ENCODE peak calls at places on chromosomes 11 and 22, in ten cellular contexts. B, E, C, W, M, F, U, J, D and N are unnamed samples. For H3K9me2 and H3K36me3, the result is how much of the 10 kb centered on the place peaks cover.

GRCh38 chr11:118581057-118581456 is 8.8 kb downstream of the ARCN1 start:
- DNase-seq in B (no peak), J (no peak), E (no peak), U (no peak), W (no peak), M (no peak), F (no peak), C (no peak), D (no peak), N (no peak)

GRCh38 chr11:126403039-126403438 is 47.6 kb downstream of the ST3GAL4 start:
- DNase-seq in J (no peak), C (no peak), D (no peak), U (peak), M (no peak), B (no peak), E (peak), F (peak), W (no peak), N (peak)

GRCh38 chr11:59510917-59511589 is at the start of gene OR4D9:
- DNase-seq in W (no peak), U (no peak), J (no peak), M (no peak), C (no peak), B (no peak), E (no peak), D (no peak), F (no peak), N (no peak)

GRCh38 chr22:22818202-22818538 is 69.4 kb upstream of the IGLL5 start:
- DNase-seq in M (no peak), J (no peak), D (no peak), E (no peak), F (no peak), W (no peak), B (no peak), C (no peak), U (no peak), N (no peak)

GRCh38 chr22:41252365-41252764 is 11.6 kb upstream of the CHADL start:
- DNase-seq in J (no peak), W (no peak), D (no peak), E (no peak), M (no peak), B (no peak), C (no peak), F (no peak), U (no peak), N (no peak)

GRCh38 chr11:69014084-69014935 is 1.3 kb upstream of the MRGPRF start:
- DNase-seq in M (no peak), C (peak), B (no peak), J (peak), U (peak), F (no peak), E (peak), D (no peak), W (no peak), N (no peak)

GRCh38 chr11:126917531-126918204 is 82.9 kb downstream of the KIRREL3 start:
- DNase-seq in W (no peak), M (no peak), C (no peak), U (no peak), B (no peak), J (peak), E (peak), F (peak), D (no peak), N (peak)

GRCh38 chr22:19483481-19484244 is 3.9 kb downstream of the CDC45 start:
- DNase-seq in F (peak), B (no peak), D (no peak), U (no peak), E (no peak), W (no peak), C (no peak), J (peak), M (no peak), N (no peak)

GRCh38 chr11:6259638-6260019 is at the start of gene CCKBR:
- DNase-seq in F (no peak), J (no peak), M (no peak), B (no peak), E (peak), C (peak), W (no peak), D (no peak), U (peak), N (no peak)

GRCh38 chr11:117588166-117588810 is 208.7 kb downstream of the DSCAML1 start:
- DNase-seq in W (no peak), M (no peak), J (no peak), D (peak), B (no peak), C (no peak), E (no peak), U (no peak), F (no peak), N (no peak)

GRCh38 chr11:38323961-38324761 is 1726.1 kb upstream of the RAG2 start:
- DNase-seq in W (no peak), F (peak), E (no peak), D (no peak), J (no peak), C (no peak), U (no peak), M (peak), B (no peak), N (no peak)

GRCh38 chr22:46833228-46833627 is 70.8 kb downstream of the TBC1D22A start:
- DNase-seq in M (no peak), D (peak), E (peak), U (peak), F (no peak), J (peak), B (peak), C (no peak), W (peak), N (no peak)

GRCh38 chr11:64339754-64340408 is at the start of gene CCDC88B:
- DNase-seq in E (peak), J (no peak), B (no peak), D (peak), W (peak), U (no peak), F (no peak), C (no peak), M (peak), N (no peak)

GRCh38 chr11:102256251-102256650 is 61.0 kb upstream of the BIRC3 start:
- DNase-seq in B (no peak), M (no peak), U (no peak), J (peak), W (no peak), D (no peak), E (peak), C (no peak), F (peak), N (no peak)

GRCh38 chr11:40987895-40988435 is 471.5 kb downstream of the LRRC4C start:
- DNase-seq in F (no peak), B (no peak), U (no peak), W (no peak), D (no peak), E (no peak), M (no peak), J (no peak), C (no peak), N (no peak)

GRCh38 chr11:78420796-78421209 is 3.2 kb upstream of the GAB2 start:
- DNase-seq in M (peak), F (no peak), B (no peak), J (peak), U (no peak), E (peak), W (no peak), D (peak), C (peak), N (no peak)

GRCh38 chr11:38089728-38090127 is 1491.7 kb upstream of the RAG2 start:
- DNase-seq in U (no peak), M (no peak), W (no peak), J (no peak), F (peak), B (no peak), E (peak), C (no peak), D (no peak), N (peak)

GRCh38 chr11:59891781-59892181 is 13.2 kb downstream of the OOSP3 start:
- DNase-seq in U (peak), J (peak), F (no peak), E (peak), M (no peak), D (no peak), W (no peak), B (no peak), C (no peak), N (no peak)

GRCh38 chr22:21098099-21098671 is 52.4 kb downstream of the LRRC74B start:
- DNase-seq in W (peak), E (no peak), U (peak), B (peak), F (no peak), M (no peak), D (peak), C (no peak), J (no peak), N (no peak)

GRCh38 chr11:27429740-27430451 is 42.7 kb downstream of the LGR4 start:
- DNase-seq in J (peak), U (peak), C (peak), M (no peak), W (no peak), E (no peak), F (no peak), D (no peak), B (no peak), N (no peak)

GRCh38 chr11:17599460-17599925 is 52.4 kb downstream of the OTOG start:
- DNase-seq in B (no peak), J (no peak), C (no peak), E (peak), D (no peak), W (no peak), F (no peak), M (no peak), U (no peak), N (no peak)

GRCh38 chr22:27515091-27515523 is 286.4 kb downstream of the MN1 start:
- DNase-seq in J (no peak), C (no peak), E (no peak), F (no peak), B (no peak), W (no peak), M (no peak), U (no peak), D (no peak), N (no peak)

GRCh38 chr11:76615950-76616349 is 54.6 kb downstream of the LRRC32 start:
- DNase-seq in E (no peak), D (no peak), C (no peak), F (no peak), M (no peak), J (peak), B (no peak), U (no peak), W (no peak), N (no peak)

GRCh38 chr11:7833527-7833926 is 36.8 kb upstream of the OR5P2 start:
- DNase-seq in M (no peak), D (no peak), B (no peak), F (no peak), E (no peak), J (no peak), C (no peak), W (no peak), U (peak), N (no peak)

GRCh38 chr11:85889676-85890579 is 34.7 kb downstream of the CCDC83 start:
- DNase-seq in M (no peak), D (no peak), F (peak), U (no peak), W (no peak), J (peak), E (peak), B (peak), C (no peak), N (peak)

GRCh38 chr11:10666976-10667892 is 26.3 kb downstream of the IRAG1 start:
- DNase-seq in M (no peak), D (no peak), U (no peak), J (peak), C (no peak), E (no peak), B (no peak), F (peak), W (no peak), N (peak)

GRCh38 chr11:396511-396947 is 2.5 kb downstream of the PKP3 start:
- DNase-seq in D (peak), M (no peak), C (peak), U (peak), F (no peak), J (peak), W (no peak), E (no peak), B (no peak), N (no peak)
- H3K4me3 ChIP-seq in D (peak), M (no peak), C (peak), U (no peak), F (peak), J (peak), W (no peak), E (no peak), B (no peak), N (no peak)

GRCh38 chr11:128415539-128415938 is 171.8 kb downstream of the ETS1 start:
- DNase-seq in F (no peak), J (no peak), M (peak), W (no peak), C (no peak), U (no peak), D (no peak), B (no peak), E (no peak), N (no peak)
- H3K9me2 ChIP-seq in F (under half), J (under half), M (under half), W (under half), C (under half), U (under half), D (under half), B (under half), E (under half), N (under half)

DNA sequence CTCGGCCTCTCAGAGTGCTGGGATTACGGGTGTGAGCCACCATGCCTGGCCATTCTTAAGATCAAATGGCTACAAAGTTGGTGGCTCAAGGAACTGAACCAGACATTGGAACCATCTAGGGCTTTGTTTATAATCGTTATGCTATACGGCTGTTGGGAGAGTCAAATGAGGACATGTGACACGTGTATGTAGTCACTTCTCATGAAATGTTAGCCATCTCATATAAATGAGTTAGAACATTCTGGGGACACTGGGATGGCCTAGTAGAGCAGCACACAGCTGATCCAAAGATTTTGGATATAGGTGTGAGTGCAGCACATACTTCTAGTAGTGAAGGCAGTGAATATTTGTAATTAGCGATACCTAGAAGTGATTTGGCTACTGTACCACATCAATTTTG is 6.6 kb upstream of the RBM4 start:
- DNase-seq in C (no peak), J (no peak), F (no peak), B (no peak), M (no peak), U (no peak), E (no peak), D (no peak), W (no peak), N (no peak)
- H3K36me3 ChIP-seq in C (under half), J (under half), F (half or more), B (under half), M (under half), U (under half), E (under half), D (half or more), W (half or more), N (under half)

GRCh38 chr11:95913830-95914229 is 10.1 kb downstream of the MTMR2 start:
- DNase-seq in M (no peak), F (no peak), B (no peak), C (no peak), E (no peak), D (no peak), W (no peak), J (peak), U (no peak), N (no peak)

GRCh38 chr11:95910638-95911368 is 13.1 kb downstream of the MTMR2 start:
- DNase-seq in E (no peak), C (no peak), D (no peak), W (no peak), F (no peak), M (no peak), U (no peak), B (no peak), J (no peak), N (no peak)

GRCh38 chr11:95912902-95913560 is 10.9 kb downstream of the MTMR2 start:
- DNase-seq in U (no peak), F (peak), D (no peak), B (no peak), W (no peak), E (no peak), J (peak), C (no peak), M (no peak), N (no peak)

GRCh38 chr11:95908826-95909225 is 15.1 kb downstream of the MTMR2 start:
- DNase-seq in U (no peak), D (no peak), E (no peak), J (peak), W (no peak), F (no peak), B (no peak), C (no peak), M (no peak), N (no peak)

DNA sequence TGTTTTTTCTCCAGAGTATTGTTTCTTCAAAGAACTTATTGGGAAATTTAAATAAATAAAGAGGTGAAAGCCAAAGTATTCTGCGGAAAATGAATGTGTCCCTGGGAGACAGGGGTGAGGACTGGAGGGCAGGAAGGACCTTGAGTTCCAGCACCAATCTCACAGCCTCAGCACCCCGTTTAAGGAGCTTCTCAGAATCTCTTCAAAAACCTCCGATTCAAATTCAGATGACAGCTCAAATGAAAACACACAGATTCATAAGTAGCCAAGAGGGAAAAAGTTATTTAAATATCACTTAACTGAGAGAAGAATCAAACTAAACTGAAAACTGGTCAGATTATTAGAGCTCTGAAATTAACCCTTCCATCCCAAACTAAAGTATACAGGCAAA is 12.5 kb downstream of the MTMR2 start:
- DNase-seq in F (no peak), E (no peak), D (no peak), J (no peak), C (no peak), W (no peak), M (no peak), B (no peak), U (no peak), N (no peak)
- H3K4me3 ChIP-seq in F (no peak), E (no peak), D (no peak), J (no peak), C (no peak), W (no peak), M (no peak), B (no peak), U (no peak), N (no peak)

GRCh38 chr11:16070573-16070972 is 285.8 kb downstream of the SOX6 start:
- DNase-seq in F (no peak), U (peak), M (no peak), B (no peak), D (no peak), J (no peak), C (no peak), W (no peak), E (no peak), N (no peak)
- H3K9me2 ChIP-seq in F (under half), U (under half), M (under half), B (under half), D (under half), J (under half), C (under half), W (under half), E (under half), N (under half)

GRCh38 chr22:33381531-33382406 is 323.6 kb upstream of the SYN3 start:
- DNase-seq in M (no peak), C (no peak), D (no peak), B (no peak), U (no peak), J (no peak), F (no peak), E (no peak), W (no peak), N (no peak)
- H3K36me3 ChIP-seq in M (under half), C (under half), D (under half), B (under half), U (under half), J (under half), F (under half), E (under half), W (under half), N (under half)

DNA sequence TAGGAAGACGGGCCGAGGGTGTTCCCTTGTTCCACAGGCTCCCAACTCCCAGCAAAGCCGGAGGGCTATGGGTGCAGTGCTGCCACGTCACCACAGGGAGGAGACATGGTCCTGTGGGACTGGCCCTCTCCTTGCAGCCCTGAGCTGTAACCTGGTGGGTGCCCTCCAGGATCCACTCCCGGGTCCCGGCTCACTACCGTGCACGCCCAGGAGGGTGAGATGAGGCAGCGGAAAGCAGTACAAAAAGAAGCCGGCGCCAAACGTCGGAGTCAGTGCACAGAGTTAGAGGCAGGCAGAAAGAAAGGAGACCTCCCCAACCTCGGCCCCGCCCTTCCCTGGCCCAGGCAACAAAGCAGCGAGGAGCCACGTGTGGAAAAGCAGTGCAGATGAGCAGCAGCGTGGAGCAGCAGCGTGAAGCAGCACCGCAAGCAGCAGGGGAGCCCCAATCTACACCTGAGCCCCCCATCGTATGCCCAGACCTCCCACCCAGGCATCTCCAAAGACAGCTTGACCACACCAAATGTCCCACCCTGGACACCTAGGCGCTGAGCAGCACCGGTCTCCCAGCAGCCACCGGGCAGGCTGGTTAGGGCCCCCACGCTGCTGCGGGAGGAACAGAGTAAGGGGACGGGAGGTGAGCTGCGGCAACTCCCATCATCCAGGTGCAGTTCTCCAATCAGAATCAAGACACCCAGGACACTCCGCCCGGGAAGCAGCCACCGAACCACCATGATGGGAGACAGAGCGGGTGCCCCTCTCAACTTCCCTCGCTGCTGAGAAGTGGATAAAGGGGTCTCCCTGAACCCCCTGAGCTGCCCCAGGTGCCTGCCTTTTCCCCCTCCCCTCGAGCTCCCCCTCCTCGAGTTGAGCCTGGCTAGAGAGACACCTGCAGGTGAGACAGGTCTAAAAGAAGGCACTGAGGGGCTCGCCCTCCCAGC is 28.8 kb downstream of the IGSF9B start:
- DNase-seq in E (peak), B (no peak), W (peak), C (peak), D (peak), J (peak), U (peak), M (peak), F (peak), N (no peak)
- H3K4me3 ChIP-seq in E (no peak), B (no peak), W (no peak), C (peak), D (no peak), J (peak), U (no peak), M (peak), F (peak), N (no peak)

DNA sequence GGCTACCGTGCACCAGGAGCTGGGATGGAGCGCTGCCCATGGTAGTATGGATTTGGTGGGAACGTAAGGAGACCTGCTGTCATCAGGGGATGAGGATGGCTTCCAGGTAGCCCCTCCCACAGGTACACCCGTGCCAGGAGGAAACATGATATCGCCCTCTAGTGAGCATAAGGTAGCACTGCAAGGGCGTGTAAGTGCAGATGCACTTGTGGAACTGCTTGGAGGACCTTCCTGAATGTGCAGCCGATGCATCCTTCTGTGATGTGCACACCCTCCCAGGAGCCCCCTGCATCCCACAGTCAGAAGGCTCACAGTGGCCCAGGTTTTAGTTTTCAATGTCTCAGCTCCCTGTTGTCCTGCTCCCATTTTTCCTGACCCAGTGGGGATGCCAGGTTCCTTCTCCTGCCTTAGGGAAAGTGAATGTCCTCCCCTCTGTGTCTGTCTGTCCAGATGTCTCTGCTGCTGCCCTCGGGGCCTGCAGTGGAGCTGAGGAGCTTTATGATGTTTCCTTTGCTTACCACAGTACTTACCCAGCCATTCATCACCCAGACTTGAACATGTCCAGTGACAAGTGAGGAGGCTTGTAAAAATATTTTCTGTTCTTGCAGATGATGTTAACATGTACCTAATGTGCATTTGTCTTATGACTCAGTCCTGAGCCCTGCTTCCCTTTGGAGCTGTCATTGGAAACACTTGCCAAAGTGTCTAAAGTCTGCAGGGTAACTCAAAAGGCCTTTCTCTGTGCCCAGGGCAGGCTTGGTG is 49.2 kb downstream of the DBX1 start:
- DNase-seq in F (peak), D (peak), U (peak), J (peak), B (peak), W (peak), E (peak), M (peak), C (peak), N (peak)
- H3K9me2 ChIP-seq in F (under half), D (under half), U (under half), J (under half), B (under half), W (under half), E (under half), M (under half), C (under half), N (under half)